ENCODE peak calls at places on chromosomes 4 and X, in four cellular contexts. V is fibroblast of mammary gland, B is WTC11, G is RWPE1. I is an unnamed sample.

GRCh38 chr4:8276358-8277240 is 7.0 kb downstream of the HTRA3 start:
- DNase-seq in V (peak; percentile 23), B (no peak), G (no peak), I (no peak)

GRCh38 chr4:19472669-19473068 is 779.0 kb upstream of the SLIT2 start:
- DNase-seq in V (no peak), B (no peak), G (no peak), I (no peak)

GRCh38 chr4:181148470-181148869 is 1094.7 kb upstream of the TENM3 start:
- DNase-seq in V (no peak), B (no peak), G (no peak), I (no peak)

GRCh38 chr4:139889901-139890300 is 224.3 kb downstream of the MGST2 start:
- DNase-seq in V (no peak), B (no peak), G (no peak), I (no peak)

GRCh38 chr4:126479709-126480108 is 1153.0 kb upstream of the INTU start:
- DNase-seq in V (no peak), B (peak; percentile 42), G (no peak), I (no peak)

GRCh38 chr4:148273501-148273986 is 168.7 kb downstream of the NR3C2 start:
- DNase-seq in V (no peak), B (no peak), G (no peak), I (no peak)

GRCh38 chr4:75107703-75108612 is 175.0 kb downstream of the PARM1 start:
- DNase-seq in V (peak; percentile 23), B (no peak), G (no peak), I (no peak)

GRCh38 chr4:81891005-81891795 is 419.5 kb upstream of the RASGEF1B start:
- DNase-seq in V (no peak), B (no peak), G (no peak), I (no peak)

GRCh38 chr4:16123356-16124084 is 39.7 kb upstream of the PROM1 start:
- DNase-seq in V (no peak), B (no peak), G (no peak), I (no peak)

GRCh38 chr4:70183168-70183939 is 12.2 kb upstream of the ODAM start:
- DNase-seq in V (peak; percentile 65), B (peak; percentile 35), G (peak; percentile 8), I (peak; percentile 42)

GRCh38 chr4:2817701-2818350 is 24.9 kb downstream of the SH3BP2 start:
- DNase-seq in V (no peak), B (peak; percentile 65), G (peak; percentile 66), I (no peak)

GRCh38 chr4:10090467-10091250 is 25.9 kb downstream of the WDR1 start:
- DNase-seq in V (no peak), B (no peak), G (no peak), I (no peak)

GRCh38 chr4:54954656-54955388 is 170.6 kb downstream of the KDR start:
- DNase-seq in V (no peak), B (no peak), G (no peak), I (no peak)

GRCh38 chr4:62816566-62816965 is 1592.7 kb downstream of the TECRL start:
- DNase-seq in V (no peak), B (peak; percentile 11), G (no peak), I (no peak)

GRCh38 chrX:20477836-20478532 is 211.3 kb upstream of the RPS6KA3 start:
- DNase-seq in V (no peak), B (no peak), G (no peak), I (no peak)

GRCh38 chr4:183111452-183111885 is 12.4 kb downstream of the WWC2 start:
- DNase-seq in V (no peak), B (no peak), G (no peak), I (no peak)

GRCh38 chr4:105632599-105632998 is 75.9 kb downstream of the INTS12 start:
- DNase-seq in V (no peak), B (no peak), G (no peak), I (no peak)
- TF ChIP-seq CTCF in V (no peak), B (no peak), G (no peak), I (no peak)

GRCh38 chr4:1112821-1113182 is 562 bp downstream of the RNF212 start:
- DNase-seq in V (no peak), B (no peak), G (no peak), I (no peak)

GRCh38 chr4:1115528-1116293 is 2.3 kb upstream of the RNF212 start:
- DNase-seq in V (peak; percentile 13), B (no peak), G (peak; percentile 6), I (no peak)

GRCh38 chr4:1113311-1114009 is at the start of gene RNF212:
- DNase-seq in V (peak; percentile 9), B (peak; percentile 51), G (peak; percentile 6), I (peak; percentile 32)

GRCh38 chr4:1112174-1112820 is 1.1 kb downstream of the RNF212 start:
- DNase-seq in V (no peak), B (no peak), G (no peak), I (no peak)

GRCh38 chr4:1116837-1117236 is 3.5 kb upstream of the RNF212 start:
- DNase-seq in V (peak; percentile 14), B (no peak), G (no peak), I (no peak)
- TF ChIP-seq CTCF in V (no peak), B (no peak), G (no peak), I (no peak)

DNA sequence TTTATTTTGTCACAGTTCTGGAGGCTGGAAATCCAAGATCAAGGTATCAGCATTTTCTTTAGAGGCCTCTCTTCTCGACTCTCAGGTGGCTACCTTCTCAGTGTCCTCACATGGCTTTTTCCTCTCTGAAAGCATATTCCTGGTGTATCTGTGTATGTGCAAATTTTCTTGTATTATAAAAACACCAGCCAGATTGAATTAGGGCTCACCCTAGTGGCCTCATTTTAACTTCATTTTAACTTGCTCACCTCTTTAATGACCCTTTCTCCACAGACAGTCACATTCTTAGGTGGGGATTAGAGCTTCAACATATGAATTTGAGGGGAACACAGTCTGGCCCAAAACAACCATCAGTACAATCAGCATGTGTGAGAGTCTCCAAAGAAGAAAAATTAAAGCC is 542.4 kb upstream of the FAM241A start:
- DNase-seq in V (peak; percentile 47), B (no peak), G (peak; percentile 1), I (no peak)
- TF ChIP-seq CTCF in V (peak; percentile 53), B (no peak), G (no peak), I (no peak)

GRCh38 chr4:44869222-44869882 is 143.0 kb upstream of the GNPDA2 start:
- DNase-seq in V (peak; percentile 17), B (no peak), G (no peak), I (no peak)
- TF ChIP-seq CTCF in V (peak; percentile 22), B (no peak), G (no peak), I (no peak)

DNA sequence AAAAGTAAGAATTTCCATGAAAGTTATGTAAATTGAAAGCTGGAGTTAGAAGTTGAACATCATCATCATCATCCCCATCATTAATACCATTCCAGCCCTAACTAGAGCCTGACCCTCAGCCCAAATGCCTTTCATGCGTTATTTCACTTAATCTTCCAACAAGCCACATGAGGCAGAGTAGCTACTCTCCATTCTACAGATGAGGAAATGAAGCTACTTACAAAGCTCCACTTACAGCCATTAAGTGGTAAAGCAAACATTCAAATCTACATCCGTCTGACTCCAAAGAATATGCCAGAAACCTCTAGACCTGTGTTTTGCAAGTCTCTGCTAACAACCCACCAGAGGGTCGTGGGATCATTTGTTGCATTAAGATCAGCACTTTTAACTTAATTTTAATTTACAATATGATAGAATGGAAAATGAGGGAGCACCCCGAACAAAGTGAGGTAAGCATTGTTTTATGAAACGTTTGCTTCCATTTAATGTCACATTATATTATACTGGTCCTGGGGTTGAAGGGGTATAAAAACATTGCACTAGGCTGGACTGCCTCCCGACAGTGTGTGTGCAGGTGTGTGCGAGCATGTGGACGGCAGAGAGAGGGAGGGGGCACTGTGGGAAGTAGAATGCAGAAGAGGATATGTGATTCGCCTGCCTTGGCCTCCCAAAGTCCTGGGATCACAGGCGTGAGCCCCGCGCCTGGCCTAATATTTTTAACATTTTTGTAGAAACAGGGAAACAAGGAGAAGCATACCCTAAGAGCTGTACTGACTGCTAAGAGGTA is 36.2 kb downstream of the IRF2 start:
- DNase-seq in V (no peak), B (no peak), G (no peak), I (no peak)
- TF ChIP-seq CTCF in V (no peak), B (no peak), G (no peak), I (no peak)

I was measured in endothelial cell.